ENCODE peak calls at places on chromosomes 13 and 19, in nine cellular contexts. H, T, V, A, C, K, Q, N and M are unnamed samples.
A peak's percentile ranks its signal among the peaks of the same experiment; 100 is the strongest.

GRCh38 chr13:84137292-84137691 is 255.0 kb upstream of the SLITRK1 start:
- DNase-seq in H (peak; percentile 1), T (peak; percentile 3), V (no peak), A (no peak), C (peak; percentile 31), K (peak; percentile 11), Q (no peak), N (no peak), M (peak; percentile 19)

GRCh38 chr13:70623260-70623659 is 515.0 kb upstream of the KLHL1 start:
- DNase-seq in H (no peak), T (peak; percentile 5), V (peak; percentile 1), A (no peak), C (no peak), K (peak; percentile 1), Q (no peak), N (peak; percentile 43), M (no peak)

GRCh38 chr19:43628646-43629326 is 9.4 kb upstream of the ZNF428 start:
- DNase-seq in H (no peak), T (no peak), V (no peak), A (no peak), C (no peak), K (no peak), Q (no peak), N (no peak), M (no peak)

GRCh38 chr19:6677924-6678689 is 8.1 kb upstream of the TNFSF14 start:
- DNase-seq in H (no peak), T (no peak), V (no peak), A (peak; percentile 87), C (no peak), K (no peak), Q (no peak), N (no peak), M (no peak)

GRCh38 chr13:73991884-73992283 is 142.3 kb downstream of the KLF12 start:
- DNase-seq in H (no peak), T (no peak), V (no peak), A (no peak), C (no peak), K (no peak), Q (no peak), N (peak; percentile 91), M (no peak)

GRCh38 chr19:19627716-19628498 is at the start of gene LPAR2:
- DNase-seq in H (no peak), T (no peak), V (peak; percentile 31), A (no peak), C (no peak), K (no peak), Q (no peak), N (peak; percentile 24), M (peak; percentile 90)

GRCh38 chr13:40996433-40997095 is 22.6 kb downstream of the ELF1 start:
- DNase-seq in H (no peak), T (no peak), V (no peak), A (no peak), C (no peak), K (no peak), Q (no peak), N (no peak), M (no peak)

GRCh38 chr19:5098646-5099045 is 129.7 kb downstream of the KDM4B start:
- DNase-seq in H (no peak), T (no peak), V (no peak), A (no peak), C (no peak), K (no peak), Q (no peak), N (no peak), M (no peak)

GRCh38 chr19:8050274-8051096 is 2.1 kb upstream of the CCL25 start:
- DNase-seq in H (peak; percentile 30), T (peak; percentile 77), V (peak; percentile 26), A (peak; percentile 99), C (peak; percentile 92), K (peak; percentile 41), Q (peak; percentile 88), N (peak; percentile 85), M (peak; percentile 98)

GRCh38 chr19:46297700-46298476 is 1.0 kb downstream of the HIF3A start:
- DNase-seq in H (peak; percentile 33), T (peak; percentile 54), V (peak; percentile 59), A (no peak), C (no peak), K (no peak), Q (peak; percentile 84), N (peak; percentile 9), M (peak; percentile 67)

GRCh38 chr13:62910541-62910940 is 1494.9 kb upstream of the PCDH20 start:
- DNase-seq in H (peak; percentile 9), T (no peak), V (no peak), A (no peak), C (no peak), K (no peak), Q (no peak), N (peak; percentile 37), M (no peak)

GRCh38 chr19:55484571-55485438 is at the start of gene NAT14:
- DNase-seq in H (peak; percentile 50), T (no peak), V (peak; percentile 64), A (peak; percentile 91), C (no peak), K (peak; percentile 46), Q (peak; percentile 72), N (peak; percentile 50), M (peak; percentile 48)

GRCh38 chr13:41751734-41752445 is 209.0 kb downstream of the VWA8 start:
- DNase-seq in H (no peak), T (peak; percentile 8), V (no peak), A (no peak), C (no peak), K (no peak), Q (no peak), N (no peak), M (no peak)

GRCh38 chr13:100125946-100126345 is 37.1 kb downstream of the PCCA start:
- DNase-seq in H (no peak), T (no peak), V (no peak), A (no peak), C (no peak), K (no peak), Q (no peak), N (no peak), M (no peak)

GRCh38 chr19:7257148-7258041 is 36.8 kb downstream of the INSR start:
- DNase-seq in H (no peak), T (peak; percentile 73), V (no peak), A (peak; percentile 33), C (no peak), K (no peak), Q (peak; percentile 42), N (no peak), M (no peak)

GRCh38 chr13:87094646-87095045 is 576.5 kb upstream of the SLITRK5 start:
- DNase-seq in H (peak; percentile 50), T (peak; percentile 3), V (no peak), A (peak; percentile 28), C (no peak), K (no peak), Q (no peak), N (peak; percentile 21), M (no peak)

GRCh38 chr19:18700501-18701249 is 17.2 kb downstream of the CRTC1 start:
- DNase-seq in H (peak; percentile 60), T (peak; percentile 49), V (peak; percentile 54), A (peak; percentile 88), C (peak; percentile 41), K (peak; percentile 47), Q (peak; percentile 80), N (peak; percentile 88), M (peak; percentile 74)

GRCh38 chr13:29702912-29703351 is 107.4 kb upstream of the SLC7A1 start:
- DNase-seq in H (peak; percentile 77), T (peak; percentile 93), V (no peak), A (no peak), C (no peak), K (no peak), Q (peak; percentile 60), N (no peak), M (no peak)

GRCh38 chr13:83879431-83880171 is 2.7 kb downstream of the SLITRK1 start:
- DNase-seq in H (peak; percentile 1), T (peak; percentile 15), V (no peak), A (no peak), C (no peak), K (peak; percentile 35), Q (no peak), N (peak; percentile 32), M (no peak)